ENCODE peak calls at places on chromosomes 3 and 15, in ten cellular contexts. W is NCI-H460; N is neural progenitor cell; J is activated gamma-delta T cell; F is HEK293T; R is stimulated activated naive CD8-positive, alpha-beta T cell treated with anti-CD3 and anti-CD28 coated beads, Interleukin-15, Interleukin-2, amounts not matched to agents 100 U/mL and 50 U/mL, for 24 hours; D is fibroblast of mammary gland; I is H54; Q is activated CD4-positive, alpha-beta T cell treated with anti-CD3 and anti-CD28 coated beads, Interleukin-2, amount 10 ng/mL, durations not matched to agents 7 days and 5 days; B is A673. O is an unnamed sample.

GRCh38 chr15:98628216-98628615 is 20.1 kb upstream of the IGF1R start:
- DNase-seq in W (no peak), N (no peak), J (no peak), F (no peak), R (no peak), D (no peak), I (no peak), Q (no peak), B (no peak), O (no peak)

GRCh38 chr3:13836658-13837587 is 42.9 kb downstream of the WNT7A start:
- DNase-seq in W (no peak), N (no peak), J (no peak), F (no peak), R (no peak), D (no peak), I (no peak), Q (no peak), B (no peak), O (no peak)

GRCh38 chr3:177069514-177070329 is 127.6 kb downstream of the TBL1XR1 start:
- DNase-seq in W (no peak), N (no peak), J (no peak), F (no peak), R (no peak), D (peak), I (no peak), Q (no peak), B (peak), O (no peak)

GRCh38 chr3:103218793-103219192 is 784.0 kb downstream of the ZPLD1 start:
- DNase-seq in W (no peak), N (no peak), J (no peak), F (no peak), R (no peak), D (no peak), I (no peak), Q (no peak), B (no peak), O (no peak)

GRCh38 chr3:46863261-46863782 is at the start of gene MYL3:
- DNase-seq in W (no peak), N (peak), J (no peak), F (no peak), R (no peak), D (no peak), I (no peak), Q (no peak), B (no peak), O (no peak)

GRCh38 chr3:26004205-26004604 is 214.3 kb downstream of the OXSM start:
- DNase-seq in W (no peak), N (no peak), J (no peak), F (no peak), R (no peak), D (no peak), I (no peak), Q (no peak), B (no peak), O (no peak)

GRCh38 chr15:31390029-31390428 is 63.4 kb downstream of the KLF13 start:
- DNase-seq in W (no peak), N (no peak), J (no peak), F (no peak), R (no peak), D (no peak), I (no peak), Q (peak), B (no peak), O (no peak)

GRCh38 chr3:42101048-42101447 is 9.9 kb downstream of the TRAK1 start:
- DNase-seq in W (no peak), N (no peak), J (no peak), F (no peak), R (no peak), D (peak), I (no peak), Q (no peak), B (no peak), O (no peak)

GRCh38 chr3:179682681-179683080 is 29.8 kb downstream of the USP13 start:
- DNase-seq in W (no peak), N (no peak), J (no peak), F (no peak), R (no peak), D (no peak), I (no peak), Q (no peak), B (no peak), O (no peak)

GRCh38 chr3:8441969-8442559 is 59.6 kb upstream of the LMCD1 start:
- DNase-seq in W (peak), N (peak), J (no peak), F (peak), R (no peak), D (peak), I (peak), Q (no peak), B (peak), O (peak)

GRCh38 chr3:65291448-65292091 is 603.8 kb upstream of the ADAMTS9 start:
- DNase-seq in W (no peak), N (no peak), J (no peak), F (no peak), R (no peak), D (no peak), I (no peak), Q (no peak), B (no peak), O (no peak)

GRCh38 chr3:37819591-37819990 is 42.1 kb upstream of the CTDSPL start:
- DNase-seq in W (no peak), N (no peak), J (no peak), F (no peak), R (no peak), D (peak), I (no peak), Q (no peak), B (no peak), O (no peak)

GRCh38 chr3:58999779-59000170 is 50.0 kb downstream of the CFAP20DC start:
- DNase-seq in W (no peak), N (no peak), J (no peak), F (no peak), R (no peak), D (peak), I (no peak), Q (no peak), B (no peak), O (no peak)

GRCh38 chr15:89797678-89798201 is 16.9 kb downstream of the ANPEP start:
- DNase-seq in W (no peak), N (peak), J (no peak), F (no peak), R (no peak), D (no peak), I (no peak), Q (no peak), B (no peak), O (no peak)

GRCh38 chr3:51538459-51539290 is at the start of gene RAD54L2:
- DNase-seq in W (peak), N (peak), J (peak), F (peak), R (peak), D (peak), I (peak), Q (peak), B (peak), O (peak)

GRCh38 chr3:106184540-106185457 is 316.0 kb upstream of the CBLB start:
- DNase-seq in W (no peak), N (no peak), J (no peak), F (no peak), R (no peak), D (no peak), I (no peak), Q (no peak), B (no peak), O (no peak)

GRCh38 chr3:129686941-129687340 is 80.5 kb upstream of the PLXND1 start:
- DNase-seq in W (peak), N (no peak), J (no peak), F (no peak), R (no peak), D (no peak), I (no peak), Q (no peak), B (no peak), O (peak)

GRCh38 chr15:69724331-69724730 is 271.7 kb downstream of the RPLP1 start:
- DNase-seq in W (no peak), N (no peak), J (no peak), F (no peak), R (no peak), D (no peak), I (no peak), Q (no peak), B (no peak), O (no peak)

GRCh38 chr15:66838671-66839239 is 136.7 kb downstream of the SMAD6 start:
- DNase-seq in W (no peak), N (no peak), J (no peak), F (peak), R (no peak), D (peak), I (no peak), Q (no peak), B (peak), O (peak)

GRCh38 chr3:24119321-24119751 is 174.2 kb downstream of the NR1D2 start:
- DNase-seq in W (peak), N (no peak), J (no peak), F (no peak), R (no peak), D (peak), I (no peak), Q (no peak), B (no peak), O (no peak)

GRCh38 chr3:124558898-124559649 is 171.2 kb upstream of the UMPS start:
- DNase-seq in W (peak), N (no peak), J (no peak), F (peak), R (no peak), D (peak), I (peak), Q (no peak), B (peak), O (peak)

GRCh38 chr15:51736646-51737537 is 563 bp downstream of the LYSMD2 start:
- DNase-seq in W (no peak), N (peak), J (peak), F (peak), R (peak), D (no peak), I (no peak), Q (peak), B (peak), O (peak)

GRCh38 chr3:141610993-141611392 is 124.2 kb downstream of the RASA2 start:
- DNase-seq in W (no peak), N (no peak), J (no peak), F (no peak), R (no peak), D (no peak), I (no peak), Q (no peak), B (no peak), O (no peak)

GRCh38 chr15:66369773-66370651 is 13.5 kb upstream of the TIPIN start:
- DNase-seq in W (no peak), N (no peak), J (no peak), F (no peak), R (peak), D (no peak), I (no peak), Q (peak), B (peak), O (peak)

GRCh38 chr3:169337541-169337940 is 326.0 kb downstream of the MECOM start:
- DNase-seq in W (peak), N (no peak), J (no peak), F (no peak), R (no peak), D (no peak), I (no peak), Q (no peak), B (no peak), O (no peak)

O was measured in mesendoderm.